ENCODE peak calls at places on chromosome 3, in five cellular contexts. V, X, H, Y and E are unnamed samples.

GRCh38 chr3:134449277-134449676 is 36.5 kb downstream of the ANAPC13 start:
- DNase-seq in V (peak), X (no peak), H (no peak), Y (peak), E (no peak)

GRCh38 chr3:105944281-105944680 is 75.5 kb upstream of the CBLB start:
- DNase-seq in V (no peak), X (no peak), H (no peak), Y (peak), E (no peak)

GRCh38 chr3:51799879-51800757 is 21.1 kb upstream of the IQCF6 start:
- DNase-seq in V (peak), X (no peak), H (peak), Y (peak), E (peak)

GRCh38 chr3:179882322-179882721 is 154.4 kb downstream of the PEX5L start:
- DNase-seq in V (peak), X (peak), H (no peak), Y (peak), E (peak)

GRCh38 chr3:149180057-149180573 is 41.5 kb downstream of the CP start:
- DNase-seq in V (no peak), X (no peak), H (peak), Y (peak), E (no peak)

GRCh38 chr3:58054652-58055051 is 46.4 kb downstream of the FLNB start:
- DNase-seq in V (no peak), X (no peak), H (no peak), Y (no peak), E (no peak)

GRCh38 chr3:45011756-45012441 is 14.2 kb upstream of the CLEC3B start:
- DNase-seq in V (no peak), X (peak), H (peak), Y (peak), E (peak)

GRCh38 chr3:152359385-152360248 is 90.9 kb downstream of the MBNL1 start:
- DNase-seq in V (no peak), X (no peak), H (no peak), Y (peak), E (no peak)

GRCh38 chr3:127644641-127645040 is 15.7 kb downstream of the PODXL2 start:
- DNase-seq in V (no peak), X (no peak), H (no peak), Y (no peak), E (no peak)

GRCh38 chr3:42827654-42828053 is 18.4 kb downstream of the ACKR2 start:
- DNase-seq in V (no peak), X (no peak), H (no peak), Y (no peak), E (no peak)

GRCh38 chr3:100516843-100517242 is 24.4 kb downstream of the TMEM45A start:
- DNase-seq in V (no peak), X (no peak), H (no peak), Y (peak), E (no peak)

GRCh38 chr3:115814778-115815380 is 191.6 kb downstream of the GAP43 start:
- DNase-seq in V (peak), X (peak), H (no peak), Y (peak), E (peak)

GRCh38 chr3:158531334-158531733 is 39.7 kb upstream of the MLF1 start:
- DNase-seq in V (no peak), X (no peak), H (no peak), Y (no peak), E (no peak)

GRCh38 chr3:76024640-76025039 is 239.3 kb upstream of the ZNF717 start:
- DNase-seq in V (peak), X (no peak), H (no peak), Y (peak), E (no peak)

GRCh38 chr3:24963762-24964625 is 464.1 kb upstream of the RARB start:
- DNase-seq in V (no peak), X (no peak), H (no peak), Y (peak), E (no peak)

GRCh38 chr3:179655236-179655635 is 2.4 kb downstream of the USP13 start:
- DNase-seq in V (no peak), X (no peak), H (no peak), Y (no peak), E (no peak)

GRCh38 chr3:14531856-14532395 is 8.2 kb downstream of the GRIP2 start:
- DNase-seq in V (no peak), X (no peak), H (no peak), Y (no peak), E (no peak)

GRCh38 chr3:10549617-10550228 is 44.3 kb upstream of the ATP2B2 start:
- DNase-seq in V (no peak), X (no peak), H (no peak), Y (no peak), E (no peak)

GRCh38 chr3:120416868-120417267 is 33.9 kb downstream of the FSTL1 start:
- DNase-seq in V (no peak), X (peak), H (no peak), Y (no peak), E (no peak)

GRCh38 chr3:140898340-140899180 is 43.1 kb upstream of the SLC25A36 start:
- DNase-seq in V (peak), X (no peak), H (peak), Y (peak), E (peak)

GRCh38 chr3:127226946-127227842 is 34.3 kb downstream of the PRR23E start:
- DNase-seq in V (no peak), X (no peak), H (peak), Y (peak), E (no peak)

GRCh38 chr3:53796161-53796560 is 50.1 kb downstream of the CHDH start:
- DNase-seq in V (no peak), X (no peak), H (no peak), Y (no peak), E (no peak)

GRCh38 chr3:168034152-168034928 is 61.4 kb downstream of the GOLIM4 start:
- DNase-seq in V (no peak), X (no peak), H (no peak), Y (peak), E (no peak)

GRCh38 chr3:57141719-57142118 is 23.4 kb downstream of the IL17RD start:
- DNase-seq in V (no peak), X (no peak), H (no peak), Y (no peak), E (no peak)

GRCh38 chr3:179147571-179148445 is at the start of gene PIK3CA:
- DNase-seq in V (peak), X (peak), H (peak), Y (peak), E (peak)

GRCh38 chr3:77931272-77932009 is 891.5 kb downstream of the ROBO2 start:
- DNase-seq in V (peak), X (no peak), H (no peak), Y (no peak), E (no peak)

GRCh38 chr3:99128740-99129505 is 227.4 kb upstream of the DCBLD2 start:
- DNase-seq in V (no peak), X (no peak), H (peak), Y (peak), E (no peak)